ENCODE peak calls at places on chromosomes 6 and 20, in four cellular contexts. One of them, this sample, is unnamed.
A peak's percentile ranks its signal among the peaks of the same experiment; 100 is the strongest.

GRCh38 chr6:127515794-127516675 is 3.1 kb downstream of the MTCL3 start:
- DNase-seq in GM20000: peak; percentile 84
- DNase-seq in neural crest cell: peak; percentile 52
- DNase-seq in fibroblast of villous mesenchyme: peak; percentile 54
- DNase-seq in this sample: peak; percentile 59

GRCh38 chr6:158402184-158402583 is 89.9 kb downstream of the TULP4 start:
- DNase-seq in GM20000: no peak
- DNase-seq in neural crest cell: no peak
- DNase-seq in fibroblast of villous mesenchyme: no peak
- DNase-seq in this sample: no peak

GRCh38 chr6:1756472-1757129 is 146.9 kb downstream of the FOXC1 start:
- DNase-seq in GM20000: no peak
- DNase-seq in neural crest cell: no peak
- DNase-seq in fibroblast of villous mesenchyme: no peak
- DNase-seq in this sample: no peak

GRCh38 chr6:39362487-39362865 is 40.0 kb upstream of the KCNK16 start:
- DNase-seq in GM20000: no peak
- DNase-seq in neural crest cell: no peak
- DNase-seq in fibroblast of villous mesenchyme: no peak
- DNase-seq in this sample: peak; percentile 56

GRCh38 chr6:33169286-33170175 is 22.7 kb downstream of the COL11A2 start:
- DNase-seq in GM20000: no peak
- DNase-seq in neural crest cell: no peak
- DNase-seq in fibroblast of villous mesenchyme: no peak
- DNase-seq in this sample: no peak

GRCh38 chr20:11302436-11302835 is 615.3 kb upstream of the BTBD3 start:
- DNase-seq in GM20000: no peak
- DNase-seq in neural crest cell: no peak
- DNase-seq in fibroblast of villous mesenchyme: peak; percentile 8
- DNase-seq in this sample: peak; percentile 55

GRCh38 chr20:44967207-44967807 is 995 bp downstream of the STK4 start:
- DNase-seq in GM20000: no peak
- DNase-seq in neural crest cell: no peak
- DNase-seq in fibroblast of villous mesenchyme: peak; percentile 24
- DNase-seq in this sample: peak; percentile 23

GRCh38 chr20:57667385-57667784 is 42.4 kb downstream of the PMEPA1 start:
- DNase-seq in GM20000: no peak
- DNase-seq in neural crest cell: no peak
- DNase-seq in fibroblast of villous mesenchyme: no peak
- DNase-seq in this sample: no peak

GRCh38 chr20:35776513-35777101 is 4.8 kb downstream of the PHF20 start:
- DNase-seq in GM20000: no peak
- DNase-seq in neural crest cell: no peak
- DNase-seq in fibroblast of villous mesenchyme: peak; percentile 57
- DNase-seq in this sample: peak; percentile 33

GRCh38 chr20:52313335-52313963 is 121.9 kb upstream of the ZFP64 start:
- DNase-seq in GM20000: no peak
- DNase-seq in neural crest cell: peak; percentile 13
- DNase-seq in fibroblast of villous mesenchyme: peak; percentile 41
- DNase-seq in this sample: peak; percentile 64
- TF ChIP-seq CTCF in GM20000: no peak
- TF ChIP-seq CTCF in neural crest cell: peak; percentile 58
- TF ChIP-seq CTCF in fibroblast of villous mesenchyme: peak; percentile 60
- TF ChIP-seq CTCF in this sample: peak; percentile 80

GRCh38 chr20:3168079-3168828 is 5.1 kb downstream of the LZTS3 start:
- DNase-seq in GM20000: peak; percentile 42
- DNase-seq in neural crest cell: no peak
- DNase-seq in fibroblast of villous mesenchyme: no peak
- DNase-seq in this sample: no peak
- TF ChIP-seq CTCF in GM20000: no peak
- TF ChIP-seq CTCF in neural crest cell: no peak
- TF ChIP-seq CTCF in fibroblast of villous mesenchyme: no peak
- TF ChIP-seq CTCF in this sample: no peak

DNA sequence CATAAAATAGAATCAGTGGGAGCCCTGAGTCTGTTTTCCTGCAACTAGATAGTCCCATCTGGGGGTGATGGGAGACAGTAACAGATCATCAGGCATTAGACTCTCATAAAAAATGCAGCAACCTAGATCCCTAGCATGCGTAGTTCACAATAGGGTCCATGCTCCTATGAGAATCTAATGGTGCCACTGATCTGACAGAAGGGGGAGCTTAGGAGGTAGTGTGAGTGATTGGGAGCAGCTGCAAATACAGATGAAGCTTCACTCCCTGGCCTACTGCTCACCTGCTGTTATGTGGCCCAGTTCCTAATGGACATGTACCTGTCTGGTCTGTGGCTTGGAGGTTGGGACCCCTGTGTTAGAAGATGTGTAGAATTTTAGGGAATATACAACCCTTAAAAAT is 904.5 kb upstream of the EPHA7 start:
- DNase-seq in GM20000: no peak
- DNase-seq in neural crest cell: no peak
- DNase-seq in fibroblast of villous mesenchyme: no peak
- DNase-seq in this sample: no peak
- TF ChIP-seq CTCF in GM20000: no peak
- TF ChIP-seq CTCF in neural crest cell: no peak
- TF ChIP-seq CTCF in fibroblast of villous mesenchyme: no peak
- TF ChIP-seq CTCF in this sample: no peak

DNA sequence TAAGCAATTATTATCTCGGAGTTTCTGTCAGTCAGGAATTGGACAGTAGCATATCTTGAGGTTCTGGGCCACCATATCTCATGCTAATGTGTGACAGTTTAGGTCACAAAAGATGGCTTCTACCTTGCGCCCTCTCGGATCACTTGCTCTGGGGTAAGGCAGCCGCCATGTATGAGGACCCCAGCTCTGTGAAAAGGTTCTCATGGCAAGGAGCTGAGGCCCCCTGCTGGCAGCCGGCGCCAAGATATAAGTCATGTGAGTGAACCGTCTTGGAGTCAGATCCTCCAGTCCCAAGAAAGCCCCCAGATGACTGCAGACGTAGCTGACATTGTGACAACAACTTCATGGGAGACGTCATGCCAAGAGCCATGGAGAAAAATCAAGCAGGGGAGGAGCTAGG is 670.8 kb downstream of the KIF16B start:
- DNase-seq in GM20000: no peak
- DNase-seq in neural crest cell: peak; percentile 3
- DNase-seq in fibroblast of villous mesenchyme: no peak
- DNase-seq in this sample: no peak
- TF ChIP-seq CTCF in GM20000: no peak
- TF ChIP-seq CTCF in neural crest cell: peak; percentile 40
- TF ChIP-seq CTCF in fibroblast of villous mesenchyme: no peak
- TF ChIP-seq CTCF in this sample: no peak

This sample was measured in AG10803.